ENCODE peak calls at places on chromosome 17, in eight cellular contexts. One of them, this sample, is unnamed.
A peak's percentile ranks its signal among the peaks of the same experiment; 100 is the strongest.

GRCh38 chr17:77382966-77383612 is 242.3 kb downstream of the SEC14L1 start:
- DNase-seq in caudate nucleus: no peak
- DNase-seq in nucleus accumbens: no peak
- DNase-seq in central memory CD8-positive, alpha-beta T cell: no peak
- DNase-seq in GM10248: no peak
- DNase-seq in fibroblast of lung: peak; percentile 65
- DNase-seq in SW 1271: no peak
- DNase-seq in GM13977: no peak
- DNase-seq in this sample: no peak

GRCh38 chr17:61351745-61352407 is 47.8 kb upstream of the TBX2 start:
- DNase-seq in nucleus accumbens: no peak
- DNase-seq in caudate nucleus: no peak
- DNase-seq in central memory CD8-positive, alpha-beta T cell: no peak
- DNase-seq in GM10248: no peak
- DNase-seq in fibroblast of lung: no peak
- DNase-seq in GM13977: no peak
- DNase-seq in SW 1271: no peak
- DNase-seq in this sample: no peak

GRCh38 chr17:21199856-21200255 is 14.1 kb downstream of the TMEM11 start:
- DNase-seq in GM10248: no peak
- DNase-seq in caudate nucleus: no peak
- DNase-seq in central memory CD8-positive, alpha-beta T cell: no peak
- DNase-seq in SW 1271: no peak
- DNase-seq in nucleus accumbens: no peak
- DNase-seq in GM13977: no peak
- DNase-seq in fibroblast of lung: no peak
- DNase-seq in this sample: no peak

GRCh38 chr17:46154151-46154816 is 38.9 kb downstream of the KANSL1 start:
- DNase-seq in central memory CD8-positive, alpha-beta T cell: no peak
- DNase-seq in fibroblast of lung: peak; percentile 70
- DNase-seq in nucleus accumbens: no peak
- DNase-seq in caudate nucleus: no peak
- DNase-seq in GM10248: no peak
- DNase-seq in SW 1271: no peak
- DNase-seq in GM13977: no peak
- DNase-seq in this sample: no peak

GRCh38 chr17:56029980-56030624 is 123.2 kb upstream of the ANKFN1 start:
- DNase-seq in caudate nucleus: no peak
- DNase-seq in central memory CD8-positive, alpha-beta T cell: no peak
- DNase-seq in GM13977: no peak
- DNase-seq in GM10248: no peak
- DNase-seq in SW 1271: no peak
- DNase-seq in nucleus accumbens: no peak
- DNase-seq in fibroblast of lung: no peak
- DNase-seq in this sample: no peak

GRCh38 chr17:83050651-83051422 is 28.6 kb upstream of the METRNL start:
- DNase-seq in GM10248: no peak
- DNase-seq in SW 1271: no peak
- DNase-seq in fibroblast of lung: no peak
- DNase-seq in nucleus accumbens: no peak
- DNase-seq in central memory CD8-positive, alpha-beta T cell: no peak
- DNase-seq in GM13977: no peak
- DNase-seq in caudate nucleus: no peak
- DNase-seq in this sample: no peak

GRCh38 chr17:79104898-79105600 is 30.4 kb downstream of the ENGASE start:
- DNase-seq in central memory CD8-positive, alpha-beta T cell: no peak
- DNase-seq in fibroblast of lung: no peak
- DNase-seq in GM13977: no peak
- DNase-seq in GM10248: no peak
- DNase-seq in nucleus accumbens: no peak
- DNase-seq in caudate nucleus: no peak
- DNase-seq in SW 1271: no peak
- DNase-seq in this sample: no peak

GRCh38 chr17:74532115-74532514 is 840 bp upstream of the CD300LB start:
- DNase-seq in caudate nucleus: no peak
- DNase-seq in GM13977: no peak
- DNase-seq in central memory CD8-positive, alpha-beta T cell: no peak
- DNase-seq in fibroblast of lung: no peak
- DNase-seq in GM10248: peak; percentile 16
- DNase-seq in SW 1271: no peak
- DNase-seq in nucleus accumbens: peak; percentile 20
- DNase-seq in this sample: no peak

GRCh38 chr17:79749958-79750357 is 19.2 kb downstream of the ENPP7 start:
- DNase-seq in fibroblast of lung: no peak
- DNase-seq in central memory CD8-positive, alpha-beta T cell: no peak
- DNase-seq in SW 1271: no peak
- DNase-seq in nucleus accumbens: no peak
- DNase-seq in caudate nucleus: no peak
- DNase-seq in GM10248: no peak
- DNase-seq in GM13977: no peak
- DNase-seq in this sample: no peak

GRCh38 chr17:82930924-82931695 is 91.3 kb upstream of the ZNF750 start:
- DNase-seq in SW 1271: no peak
- DNase-seq in GM13977: no peak
- DNase-seq in caudate nucleus: no peak
- DNase-seq in fibroblast of lung: no peak
- DNase-seq in nucleus accumbens: no peak
- DNase-seq in GM10248: no peak
- DNase-seq in central memory CD8-positive, alpha-beta T cell: no peak
- DNase-seq in this sample: no peak

GRCh38 chr17:4641297-4642195 is at the start of gene ALOX15:
- DNase-seq in GM13977: no peak
- DNase-seq in nucleus accumbens: no peak
- DNase-seq in central memory CD8-positive, alpha-beta T cell: no peak
- DNase-seq in caudate nucleus: no peak
- DNase-seq in GM10248: no peak
- DNase-seq in fibroblast of lung: no peak
- DNase-seq in SW 1271: no peak
- DNase-seq in this sample: no peak